ENCODE peak calls at places on chromosome 6, in nine cellular contexts. Q, R, A, X, C, B, M, T and O are unnamed samples.
A peak's percentile ranks its signal among the peaks of the same experiment; 100 is the strongest.

GRCh38 chr6:21149460-21149859 is 444.1 kb upstream of the SOX4 start:
- DNase-seq in Q (no peak), R (no peak), A (no peak), X (no peak), C (no peak), B (no peak), M (no peak), T (no peak), O (no peak)

GRCh38 chr6:2875840-2876207 is 27.3 kb downstream of the SERPINB9 start:
- DNase-seq in Q (no peak), R (peak; percentile 78), A (peak; percentile 46), X (no peak), C (peak; percentile 71), B (no peak), M (no peak), T (peak; percentile 33), O (peak; percentile 64)

GRCh38 chr6:7335519-7335918 is 22.5 kb upstream of the SSR1 start:
- DNase-seq in Q (no peak), R (no peak), A (no peak), X (no peak), C (no peak), B (no peak), M (no peak), T (no peak), O (no peak)

GRCh38 chr6:168035661-168036616 is 38.5 kb downstream of the KIF25 start:
- DNase-seq in Q (no peak), R (no peak), A (no peak), X (peak; percentile 45), C (no peak), B (no peak), M (no peak), T (peak; percentile 14), O (peak; percentile 61)

GRCh38 chr6:76876922-76877553 is 586.3 kb downstream of the HTR1B start:
- DNase-seq in Q (peak; percentile 75), R (no peak), A (no peak), X (peak; percentile 91), C (no peak), B (no peak), M (no peak), T (peak; percentile 37), O (peak; percentile 65)

GRCh38 chr6:134080171-134080795 is 27.9 kb upstream of the SLC2A12 start:
- DNase-seq in Q (no peak), R (no peak), A (no peak), X (no peak), C (no peak), B (no peak), M (no peak), T (no peak), O (no peak)

GRCh38 chr6:156652231-156652750 is 124.9 kb upstream of the ARID1B start:
- DNase-seq in Q (no peak), R (no peak), A (no peak), X (no peak), C (no peak), B (no peak), M (no peak), T (no peak), O (no peak)

GRCh38 chr6:16720861-16721260 is 40.4 kb downstream of the ATXN1 start:
- DNase-seq in Q (no peak), R (no peak), A (no peak), X (no peak), C (no peak), B (no peak), M (no peak), T (no peak), O (no peak)

GRCh38 chr6:166417285-166417691 is 34.5 kb upstream of the MPC1 start:
- DNase-seq in Q (no peak), R (peak; percentile 35), A (no peak), X (no peak), C (no peak), B (peak; percentile 36), M (no peak), T (no peak), O (no peak)

GRCh38 chr6:30206799-30207618 is 6.2 kb downstream of the TRIM26 start:
- DNase-seq in Q (no peak), R (peak; percentile 67), A (no peak), X (peak; percentile 54), C (no peak), B (no peak), M (no peak), T (peak; percentile 8), O (peak; percentile 60)

GRCh38 chr6:27720607-27721580 is 191.3 kb downstream of the OR2B2 start:
- DNase-seq in Q (peak; percentile 84), R (no peak), A (no peak), X (peak; percentile 18), C (no peak), B (no peak), M (no peak), T (peak; percentile 29), O (no peak)

GRCh38 chr6:107132330-107132954 is 17.1 kb upstream of the BEND3 start:
- DNase-seq in Q (no peak), R (no peak), A (peak; percentile 20), X (peak; percentile 45), C (no peak), B (no peak), M (no peak), T (peak; percentile 32), O (no peak)

GRCh38 chr6:108853077-108853476 is 4.9 kb downstream of the ARMC2 start:
- DNase-seq in Q (no peak), R (no peak), A (no peak), X (no peak), C (no peak), B (no peak), M (no peak), T (no peak), O (no peak)

GRCh38 chr6:108848116-108848868 is at the start of gene ARMC2:
- DNase-seq in Q (peak; percentile 73), R (peak; percentile 98), A (peak; percentile 93), X (peak; percentile 94), C (peak; percentile 95), B (peak; percentile 65), M (peak; percentile 63), T (peak; percentile 89), O (peak; percentile 95)

GRCh38 chr6:108846628-108847027 is 1.6 kb upstream of the ARMC2 start:
- DNase-seq in Q (no peak), R (no peak), A (no peak), X (no peak), C (no peak), B (no peak), M (no peak), T (no peak), O (no peak)

GRCh38 chr6:108847738-108848115 is 495 bp upstream of the ARMC2 start:
- DNase-seq in Q (no peak), R (no peak), A (no peak), X (no peak), C (no peak), B (no peak), M (no peak), T (no peak), O (no peak)

GRCh38 chr6:108850669-108851467 is 2.6 kb downstream of the ARMC2 start:
- DNase-seq in Q (no peak), R (no peak), A (peak; percentile 57), X (no peak), C (peak; percentile 61), B (no peak), M (no peak), T (no peak), O (no peak)
- H3K27ac ChIP-seq in Q (no peak overlapping the region), R (peak overlapping the region; percentile 56), A (peak overlapping the region; percentile 93), X (no peak overlapping the region), C (no peak overlapping the region), B (no peak overlapping the region), M (peak overlapping the region; percentile 17), T (no peak overlapping the region), O (peak overlapping the region; percentile 4)

GRCh38 chr6:12013368-12013617 is 1.2 kb downstream of the HIVEP1 start:
- DNase-seq in Q (no peak), R (no peak), A (no peak), X (no peak), C (no peak), B (no peak), M (no peak), T (no peak), O (no peak)

GRCh38 chr6:12012231-12012565 is at the start of gene HIVEP1:
- DNase-seq in Q (no peak), R (no peak), A (peak; percentile 37), X (peak; percentile 72), C (no peak), B (no peak), M (no peak), T (no peak), O (no peak)

GRCh38 chr6:12012566-12013367 is 655 bp downstream of the HIVEP1 start:
- DNase-seq in Q (peak; percentile 60), R (peak; percentile 84), A (peak; percentile 70), X (peak; percentile 92), C (peak; percentile 87), B (peak; percentile 34), M (no peak), T (peak; percentile 94), O (peak; percentile 80)

GRCh38 chr6:12014873-12015149 is 2.7 kb downstream of the HIVEP1 start:
- DNase-seq in Q (no peak), R (no peak), A (no peak), X (no peak), C (no peak), B (no peak), M (no peak), T (no peak), O (no peak)

GRCh38 chr6:12014027-12014872 is 2.1 kb downstream of the HIVEP1 start:
- DNase-seq in Q (no peak), R (no peak), A (no peak), X (no peak), C (no peak), B (no peak), M (no peak), T (peak; percentile 83), O (no peak)
- H3K4me3 ChIP-seq in Q (peak overlapping the region; percentile 79), R (no peak overlapping the region), A (no peak overlapping the region), X (peak overlapping the region; percentile 86), C (peak overlapping the region; percentile 100), B (no peak overlapping the region), M (peak overlapping the region; percentile 97), T (peak overlapping the region; percentile 92), O (no peak overlapping the region)

DNA sequence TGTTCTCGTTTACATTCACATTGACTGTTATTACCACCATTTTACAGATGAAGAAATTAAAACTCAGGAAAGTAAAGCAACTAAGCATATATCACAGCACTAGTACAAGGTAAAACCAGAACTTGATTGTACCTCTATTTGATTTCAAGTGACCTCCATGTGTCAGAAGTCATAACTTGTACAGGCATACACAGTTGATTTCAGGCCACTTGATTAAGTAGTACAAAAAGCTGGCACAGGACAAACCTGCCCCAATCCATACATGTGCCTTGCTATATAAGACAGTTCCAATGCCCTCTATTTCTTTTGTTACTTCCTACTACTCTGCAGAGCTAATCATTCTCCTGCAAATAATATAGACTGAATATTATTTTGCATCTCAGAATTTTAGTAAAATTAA is 58.8 kb upstream of the VGLL2 start:
- DNase-seq in Q (no peak), R (no peak), A (no peak), X (no peak), C (no peak), B (no peak), M (no peak), T (no peak), O (no peak)
- H3K27ac ChIP-seq in Q (no peak overlapping the region), R (no peak overlapping the region), A (no peak overlapping the region), X (no peak overlapping the region), C (no peak overlapping the region), B (no peak overlapping the region), M (no peak overlapping the region), T (no peak overlapping the region), O (no peak overlapping the region)

DNA sequence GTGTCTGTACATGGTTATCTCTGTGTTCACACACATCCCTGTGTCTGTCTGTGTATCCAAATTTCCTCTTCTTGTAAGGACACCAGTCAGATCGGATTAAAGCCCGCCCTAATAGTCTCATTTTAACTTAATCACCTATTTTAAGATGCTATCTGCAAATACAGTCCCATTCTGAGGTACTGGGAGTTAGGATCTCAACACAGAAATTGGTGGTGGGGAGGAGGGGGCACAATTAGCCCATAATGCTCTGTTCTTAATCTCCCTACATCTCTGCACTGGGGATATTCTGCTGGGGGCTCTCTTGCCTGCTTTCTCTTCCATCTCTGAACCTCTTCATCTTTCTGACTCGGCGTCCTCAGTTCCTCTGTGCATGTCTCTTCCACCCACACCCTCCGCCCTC is 320.7 kb downstream of the CDC5L start:
- DNase-seq in Q (no peak), R (no peak), A (no peak), X (no peak), C (no peak), B (no peak), M (no peak), T (no peak), O (no peak)
- H3K4me3 ChIP-seq in Q (no peak overlapping the region), R (no peak overlapping the region), A (no peak overlapping the region), X (no peak overlapping the region), C (no peak overlapping the region), B (no peak overlapping the region), M (no peak overlapping the region), T (no peak overlapping the region), O (no peak overlapping the region)